ENCODE peak calls at places on chromosome 12, in four cellular contexts. S, I, V and A are unnamed samples.

GRCh38 chr12:107368586-107368985 is 275.2 kb upstream of the CRY1 start:
- DNase-seq in S (no peak), I (no peak), V (no peak), A (no peak)

GRCh38 chr12:104733717-104734175 is 224.3 kb downstream of the SLC41A2 start:
- DNase-seq in S (no peak), I (no peak), V (no peak), A (no peak)

GRCh38 chr12:123942277-123942653 is 30.4 kb downstream of the CCDC92 start:
- DNase-seq in S (no peak), I (no peak), V (no peak), A (peak; percentile 91)

GRCh38 chr12:517538-517937 is 57.8 kb downstream of the B4GALNT3 start:
- DNase-seq in S (no peak), I (no peak), V (no peak), A (no peak)

GRCh38 chr12:39764944-39765560 is 145.4 kb upstream of the ABCD2 start:
- DNase-seq in S (no peak), I (no peak), V (no peak), A (no peak)

GRCh38 chr12:113604666-113605065 is 133.0 kb upstream of the LHX5 start:
- DNase-seq in S (no peak), I (no peak), V (no peak), A (no peak)

GRCh38 chr12:76519538-76519937 is 40.0 kb downstream of the OSBPL8 start:
- DNase-seq in S (no peak), I (no peak), V (no peak), A (no peak)

GRCh38 chr12:93317227-93317626 is 60.5 kb upstream of the NUDT4 start:
- DNase-seq in S (no peak), I (no peak), V (no peak), A (no peak)

GRCh38 chr12:133105620-133106019 is 24.5 kb downstream of the ZNF891 start:
- DNase-seq in S (no peak), I (no peak), V (no peak), A (no peak)
- H3K9me3 ChIP-seq in S (peaks cover 40% of the 10 kb centered on the region), I (peaks cover 98% of the 10 kb centered on the region), V (peaks cover 95% of the 10 kb centered on the region), A (peaks cover 48% of the 10 kb centered on the region)

GRCh38 chr12:26226119-26226518 is 30.7 kb downstream of the SSPN start:
- DNase-seq in S (no peak), I (no peak), V (no peak), A (no peak)
- H3K4me3 ChIP-seq in S (peak overlapping the region; percentile 54), I (peak overlapping the region; percentile 32), V (peak overlapping the region; percentile 50), A (no peak overlapping the region)

GRCh38 chr12:95709152-95709551 is 81.4 kb downstream of the NTN4 start:
- DNase-seq in S (no peak), I (no peak), V (no peak), A (no peak)

GRCh38 chr12:95710386-95710785 is 80.2 kb downstream of the NTN4 start:
- DNase-seq in S (no peak), I (no peak), V (no peak), A (no peak)

GRCh38 chr12:95715177-95715576 is 75.4 kb downstream of the NTN4 start:
- DNase-seq in S (no peak), I (no peak), V (no peak), A (no peak)

GRCh38 chr12:95717336-95717928 is 73.1 kb downstream of the NTN4 start:
- DNase-seq in S (no peak), I (no peak), V (no peak), A (no peak)

GRCh38 chr12:95712269-95712668 is 78.3 kb downstream of the NTN4 start:
- DNase-seq in S (no peak), I (no peak), V (no peak), A (no peak)
- H3K36me3 ChIP-seq in S (no peaks in the 10 kb centered on the region), I (no peaks in the 10 kb centered on the region), V (peaks cover 4% of the 10 kb centered on the region), A (peaks cover 28% of the 10 kb centered on the region)

DNA sequence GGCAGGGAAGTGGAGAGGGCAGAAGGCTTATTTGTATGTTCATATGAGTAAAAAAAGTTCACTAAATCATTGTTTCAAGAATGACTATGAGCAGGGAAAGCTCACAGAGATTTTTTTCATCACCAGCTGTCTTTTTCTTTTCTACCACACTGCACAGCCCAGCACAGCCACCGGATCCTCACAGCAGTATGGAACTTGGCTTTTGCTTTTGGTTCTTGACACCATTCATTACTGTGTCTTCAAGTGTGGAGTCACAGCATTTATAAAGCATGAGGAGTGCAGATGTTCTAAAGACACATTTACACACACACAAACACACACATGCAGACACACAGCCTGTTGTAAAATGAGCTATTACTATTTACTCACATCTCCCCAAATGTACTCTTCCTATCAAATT is 60.6 kb downstream of the BTG1 start:
- DNase-seq in S (no peak), I (no peak), V (no peak), A (no peak)
- H3K9me3 ChIP-seq in S (no peaks in the 10 kb centered on the region), I (no peaks in the 10 kb centered on the region), V (no peaks in the 10 kb centered on the region), A (no peaks in the 10 kb centered on the region)

DNA sequence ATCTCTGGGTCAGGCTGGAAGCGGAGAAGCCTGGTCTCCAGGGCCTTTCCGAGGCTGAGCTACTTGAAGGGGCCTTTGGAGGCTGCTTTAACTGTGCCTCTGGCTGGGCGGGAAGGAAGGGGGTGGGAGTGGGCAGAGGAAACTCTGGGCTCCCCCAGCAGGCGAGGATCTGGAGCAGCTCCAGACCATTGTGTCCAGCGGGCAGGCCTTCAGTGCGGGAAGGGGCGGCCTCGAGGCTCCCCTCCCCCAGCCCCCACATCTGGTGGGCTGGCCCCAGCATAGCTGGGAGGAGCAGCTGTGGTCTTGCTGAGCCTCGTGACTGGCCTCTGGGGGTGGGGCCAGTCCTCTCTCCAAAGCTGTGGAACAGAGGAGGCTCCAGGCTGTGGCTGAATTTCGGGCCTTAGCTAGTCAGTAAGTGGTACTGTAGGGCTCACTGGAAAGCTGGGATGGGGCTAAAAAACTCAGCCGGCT is 3.4 kb downstream of the TAMALIN start:
- DNase-seq in S (peak; percentile 67), I (peak; percentile 64), V (peak; percentile 89), A (peak; percentile 45)
- H3K4me3 ChIP-seq in S (peak overlapping the region; percentile 69), I (no peak overlapping the region), V (peak overlapping the region; percentile 79), A (no peak overlapping the region)

GRCh38 chr12:23002381-23002780 is 377.4 kb downstream of the ETNK1 start:
- DNase-seq in S (no peak), I (no peak), V (no peak), A (no peak)

GRCh38 chr12:23005387-23005786 is 380.4 kb downstream of the ETNK1 start:
- DNase-seq in S (no peak), I (no peak), V (no peak), A (no peak)

GRCh38 chr12:23004473-23005020 is 379.6 kb downstream of the ETNK1 start:
- DNase-seq in S (no peak), I (no peak), V (no peak), A (no peak)

GRCh38 chr12:23006413-23006812 is 381.4 kb downstream of the ETNK1 start:
- DNase-seq in S (no peak), I (no peak), V (no peak), A (no peak)

DNA sequence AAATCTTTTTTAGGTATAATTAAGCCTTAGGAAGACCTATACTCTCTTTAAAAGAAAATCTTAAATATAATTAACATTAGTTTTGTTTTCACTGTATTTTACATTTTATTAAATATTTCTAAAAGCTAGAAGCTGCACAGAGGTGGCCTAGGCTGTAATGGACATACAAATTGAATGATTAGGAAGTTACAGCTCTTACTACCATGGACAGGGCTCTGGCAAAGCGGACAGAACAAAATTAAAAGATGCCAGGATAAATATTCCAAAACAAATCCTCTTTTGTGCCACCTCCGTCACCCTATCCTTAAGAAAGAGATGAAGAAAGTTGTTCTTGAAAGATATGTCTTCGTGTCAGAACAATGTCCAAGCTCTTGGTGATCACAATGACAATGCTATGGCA is 376.5 kb downstream of the ETNK1 start:
- DNase-seq in S (no peak), I (no peak), V (no peak), A (no peak)
- H3K36me3 ChIP-seq in S (no peaks in the 10 kb centered on the region), I (no peaks in the 10 kb centered on the region), V (no peaks in the 10 kb centered on the region), A (no peaks in the 10 kb centered on the region)

DNA sequence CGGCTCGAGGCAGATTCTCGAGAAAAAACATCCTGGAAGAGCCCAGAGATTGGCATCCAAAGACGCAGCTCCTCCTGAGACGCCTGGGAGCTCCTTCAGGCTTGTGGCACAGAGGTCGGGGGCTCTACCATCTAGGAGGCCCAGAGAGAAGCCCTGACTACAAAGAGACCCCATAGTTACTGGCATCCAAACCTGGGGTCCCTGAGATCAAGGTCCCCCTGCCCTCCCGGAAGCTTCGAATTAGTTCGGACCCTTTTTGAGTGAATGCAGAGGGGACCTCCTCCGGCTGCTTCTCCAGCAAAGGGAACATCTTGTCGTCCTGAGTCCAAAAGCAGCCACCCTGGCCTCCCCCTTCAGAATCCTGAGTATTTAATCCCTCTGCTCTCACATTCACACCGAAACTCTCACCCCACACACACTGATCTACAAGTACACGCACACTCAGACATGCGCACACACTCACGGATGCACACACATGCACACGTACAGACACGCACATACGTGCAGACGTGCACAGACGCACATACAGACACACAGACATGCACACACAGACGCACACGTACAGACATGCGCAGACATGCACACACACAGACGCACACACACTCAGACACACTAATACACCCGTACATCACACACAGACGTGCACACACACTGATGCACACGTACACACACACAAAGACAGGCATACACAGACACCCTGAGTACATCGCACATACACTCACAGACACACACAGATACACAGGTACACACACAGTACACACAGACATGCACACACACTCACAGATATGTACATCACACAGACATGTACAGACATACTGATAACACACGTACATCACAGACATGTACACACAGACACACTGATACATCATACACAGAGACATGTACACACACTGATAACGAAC is 5.9 kb downstream of the ZNF605 start:
- DNase-seq in S (no peak), I (no peak), V (no peak), A (no peak)
- H3K9me3 ChIP-seq in S (peaks cover under 1% of the 10 kb centered on the region), I (peaks cover 29% of the 10 kb centered on the region), V (peaks cover 48% of the 10 kb centered on the region), A (peaks cover 19% of the 10 kb centered on the region)

DNA sequence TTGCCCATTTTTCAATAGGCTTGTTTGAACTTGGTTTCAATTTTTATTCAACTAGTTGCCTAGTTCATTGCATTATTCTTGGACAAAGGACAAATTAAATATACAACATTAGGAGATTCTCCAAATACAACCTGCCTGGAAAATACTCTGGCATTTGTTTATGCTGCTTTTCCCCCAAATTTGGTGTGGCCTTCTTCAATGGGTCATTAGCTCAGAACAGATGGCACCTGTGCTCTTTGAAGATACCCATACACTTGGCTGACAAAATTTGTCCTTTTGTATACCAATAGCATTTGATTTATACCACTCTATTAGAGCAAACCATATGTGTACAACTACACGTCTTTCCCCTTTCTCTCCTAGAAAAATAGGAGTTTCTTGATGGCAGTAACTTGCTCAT is 35.7 kb downstream of the WBP11 start:
- DNase-seq in S (no peak), I (no peak), V (no peak), A (no peak)
- H3K4me3 ChIP-seq in S (no peak overlapping the region), I (no peak overlapping the region), V (no peak overlapping the region), A (no peak overlapping the region)